ENCODE peak calls at places on chromosome 19, in seven cellular contexts. G, M, Q, Y, L, K and X are unnamed samples.

GRCh38 chr19:41910240-41910991 is 17.8 kb downstream of the ERFL start:
- DNase-seq in G (no peak), M (no peak), Q (no peak), Y (no peak), L (no peak), K (no peak), X (no peak)

GRCh38 chr19:28393574-28394336 is 819.2 kb downstream of the UQCRFS1 start:
- DNase-seq in G (no peak), M (no peak), Q (no peak), Y (no peak), L (peak), K (no peak), X (no peak)

GRCh38 chr19:48170817-48171347 is 402 bp downstream of the ZSWIM9 start:
- DNase-seq in G (no peak), M (no peak), Q (no peak), Y (no peak), L (no peak), K (no peak), X (no peak)

GRCh38 chr19:5210556-5210955 is 130.1 kb downstream of the PTPRS start:
- DNase-seq in G (no peak), M (no peak), Q (no peak), Y (no peak), L (no peak), K (no peak), X (no peak)

GRCh38 chr19:30047355-30047895 is 105.4 kb downstream of the URI1 start:
- DNase-seq in G (no peak), M (no peak), Q (no peak), Y (no peak), L (no peak), K (no peak), X (no peak)

GRCh38 chr19:39218230-39219007 is 14.4 kb upstream of the SYCN start:
- DNase-seq in G (no peak), M (no peak), Q (no peak), Y (no peak), L (no peak), K (no peak), X (no peak)

GRCh38 chr19:23673132-23673531 is 13.9 kb downstream of the ZNF675 start:
- DNase-seq in G (no peak), M (no peak), Q (no peak), Y (no peak), L (no peak), K (no peak), X (no peak)

GRCh38 chr19:20233105-20233504 is 66.1 kb downstream of the ZNF486 start:
- DNase-seq in G (no peak), M (no peak), Q (no peak), Y (no peak), L (no peak), K (no peak), X (no peak)

GRCh38 chr19:16315825-16316505 is 8.7 kb upstream of the KLF2 start:
- DNase-seq in G (peak), M (peak), Q (no peak), Y (no peak), L (peak), K (peak), X (no peak)

GRCh38 chr19:1221141-1221903 is 15.7 kb downstream of the STK11 start:
- DNase-seq in G (peak), M (no peak), Q (no peak), Y (peak), L (peak), K (peak), X (no peak)

GRCh38 chr19:6521718-6522646 is 8.8 kb upstream of the TNFSF9 start:
- DNase-seq in G (no peak), M (peak), Q (no peak), Y (no peak), L (no peak), K (no peak), X (peak)

GRCh38 chr19:48878219-48879024 is 6.2 kb downstream of the PPP1R15A start:
- DNase-seq in G (no peak), M (peak), Q (no peak), Y (no peak), L (peak), K (no peak), X (no peak)

GRCh38 chr19:5567360-5567970 is at the start of gene TINCR:
- DNase-seq in G (no peak), M (no peak), Q (no peak), Y (no peak), L (no peak), K (no peak), X (no peak)

GRCh38 chr19:45528149-45528743 is 21.0 kb downstream of the VASP start:
- DNase-seq in G (no peak), M (no peak), Q (no peak), Y (no peak), L (peak), K (no peak), X (no peak)

GRCh38 chr19:39409207-39409885 is 2.7 kb downstream of the ZFP36 start:
- DNase-seq in G (peak), M (no peak), Q (peak), Y (peak), L (peak), K (peak), X (no peak)

GRCh38 chr19:14167594-14168138 is 31.3 kb upstream of the ASF1B start:
- DNase-seq in G (no peak), M (no peak), Q (no peak), Y (no peak), L (no peak), K (no peak), X (no peak)

GRCh38 chr19:51296331-51297093 is 14.9 kb upstream of the IGLON5 start:
- DNase-seq in G (no peak), M (no peak), Q (no peak), Y (no peak), L (no peak), K (no peak), X (no peak)

GRCh38 chr19:13846533-13847032 is 30.4 kb upstream of the NANOS3 start:
- DNase-seq in G (peak), M (peak), Q (peak), Y (peak), L (peak), K (peak), X (peak)

GRCh38 chr19:1065606-1066109 is 1.3 kb upstream of the ARHGAP45 start:
- DNase-seq in G (no peak), M (no peak), Q (no peak), Y (no peak), L (no peak), K (no peak), X (no peak)

GRCh38 chr19:4077800-4078683 is 11.3 kb upstream of the ZBTB7A start:
- DNase-seq in G (peak), M (no peak), Q (no peak), Y (peak), L (peak), K (peak), X (no peak)

GRCh38 chr19:17540174-17540573 is 15.3 kb upstream of the COLGALT1 start:
- DNase-seq in G (no peak), M (no peak), Q (no peak), Y (no peak), L (no peak), K (no peak), X (no peak)

GRCh38 chr19:17817668-17818363 is 3.5 kb downstream of the INSL3 start:
- DNase-seq in G (no peak), M (no peak), Q (no peak), Y (no peak), L (no peak), K (no peak), X (no peak)

GRCh38 chr19:37905936-37906867 is at the start of gene WDR87:
- DNase-seq in G (no peak), M (no peak), Q (no peak), Y (no peak), L (no peak), K (peak), X (no peak)

GRCh38 chr19:50233308-50233910 is 30.0 kb downstream of the MYH14 start:
- DNase-seq in G (no peak), M (no peak), Q (no peak), Y (no peak), L (no peak), K (no peak), X (no peak)

GRCh38 chr19:7926727-7927604 is 1.0 kb upstream of the CTXN1 start:
- DNase-seq in G (no peak), M (no peak), Q (no peak), Y (no peak), L (peak), K (no peak), X (no peak)

GRCh38 chr19:56316728-56317127 is 2.1 kb upstream of the ZSCAN5A start:
- DNase-seq in G (no peak), M (no peak), Q (no peak), Y (no peak), L (no peak), K (no peak), X (no peak)

GRCh38 chr19:1252221-1252817 is 3.9 kb downstream of the MIDN start:
- DNase-seq in G (peak), M (peak), Q (peak), Y (peak), L (peak), K (no peak), X (no peak)

DNA sequence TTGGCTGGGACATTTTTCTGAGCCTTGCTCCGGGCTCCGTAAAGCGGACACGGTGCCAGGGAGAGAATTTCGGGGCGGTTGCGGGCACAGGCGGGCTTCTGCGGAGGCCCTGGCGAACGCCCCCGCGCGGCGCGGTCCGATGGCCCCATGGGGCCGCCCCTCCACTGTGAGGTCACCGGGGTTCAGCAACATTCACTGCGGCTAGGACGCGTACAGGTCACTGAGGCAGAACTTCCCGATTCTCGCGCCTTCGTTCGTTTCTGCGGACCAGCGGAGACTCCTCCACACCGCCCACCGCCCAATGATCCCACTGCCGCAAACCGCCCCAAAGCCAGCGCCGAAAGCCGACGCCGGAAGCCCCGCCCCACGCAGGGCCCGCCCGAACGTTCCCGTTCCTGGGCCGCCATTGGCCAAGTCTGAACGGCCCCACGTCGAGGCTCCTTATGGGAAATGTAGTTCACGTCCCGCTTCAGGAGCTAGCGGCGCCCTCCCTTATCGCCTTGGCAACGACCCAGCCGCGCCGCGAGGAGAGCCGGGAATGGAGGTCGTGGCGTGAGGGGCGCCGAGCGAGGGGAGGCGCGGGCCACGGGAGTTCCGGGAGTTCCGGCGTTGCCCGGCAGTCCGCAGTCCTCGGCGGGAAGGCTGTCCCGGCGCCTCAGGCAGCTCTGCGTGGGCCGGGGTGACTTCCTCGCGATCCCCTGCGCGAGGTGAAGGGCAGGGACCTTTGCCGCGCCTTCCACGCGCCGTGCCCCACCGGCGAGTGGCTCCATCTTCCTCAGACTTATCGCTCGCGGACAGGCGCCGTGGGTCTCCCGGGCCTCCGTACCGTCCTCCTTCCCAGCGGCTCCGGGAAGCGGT is at the start of gene ZNF584:
- DNase-seq in G (peak), M (peak), Q (peak), Y (peak), L (peak), K (peak), X (peak)
- TF ChIP-seq CTCF in G (no peak), M (peak), Q (no peak), Y (no peak), L (no peak), K (no peak), X (peak)

GRCh38 chr19:10642473-10642872 is 11.7 kb upstream of the ILF3 start:
- DNase-seq in G (no peak), M (no peak), Q (no peak), Y (no peak), L (no peak), K (no peak), X (no peak)

GRCh38 chr19:10643166-10643967 is 10.8 kb upstream of the ILF3 start:
- DNase-seq in G (no peak), M (no peak), Q (no peak), Y (no peak), L (no peak), K (no peak), X (no peak)

GRCh38 chr19:10641248-10641647 is 12.9 kb upstream of the ILF3 start:
- DNase-seq in G (no peak), M (no peak), Q (no peak), Y (no peak), L (no peak), K (no peak), X (no peak)

GRCh38 chr19:10644351-10645007 is 9.7 kb upstream of the ILF3 start:
- DNase-seq in G (peak), M (peak), Q (no peak), Y (peak), L (peak), K (peak), X (no peak)

DNA sequence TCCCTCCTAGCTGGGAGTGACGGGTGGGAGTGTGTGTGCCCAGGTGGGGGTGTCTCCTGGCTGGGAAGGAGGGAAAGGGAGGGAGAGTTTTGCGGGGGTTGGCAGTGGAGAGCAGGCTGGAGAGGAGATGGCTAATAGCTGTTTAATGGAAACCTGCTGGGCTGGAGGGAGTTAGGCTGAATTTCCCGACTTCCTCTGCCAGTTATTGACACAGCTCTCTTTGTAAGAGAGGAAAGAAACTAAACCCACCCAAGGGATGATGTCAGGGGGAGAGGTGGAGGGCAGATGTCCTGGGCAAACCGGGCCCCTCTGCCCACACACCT is 10.2 kb upstream of the ILF3 start:
- DNase-seq in G (no peak), M (no peak), Q (no peak), Y (no peak), L (no peak), K (no peak), X (no peak)
- H3K4me3 ChIP-seq in G (no peak), M (no peak), Q (no peak), Y (no peak), L (no peak), K (no peak), X (no peak)

GRCh38 chr19:19111967-19112580 is 26.2 kb downstream of the TMEM161A start:
- DNase-seq in G (no peak), M (no peak), Q (no peak), Y (no peak), L (no peak), K (no peak), X (no peak)

GRCh38 chr19:19113040-19113541 is 25.2 kb downstream of the TMEM161A start:
- DNase-seq in G (no peak), M (peak), Q (no peak), Y (no peak), L (no peak), K (no peak), X (no peak)

GRCh38 chr19:19109601-19110000 is 28.7 kb downstream of the TMEM161A start:
- DNase-seq in G (no peak), M (peak), Q (no peak), Y (no peak), L (no peak), K (no peak), X (no peak)

GRCh38 chr19:19111138-19111835 is 27.0 kb downstream of the TMEM161A start:
- DNase-seq in G (no peak), M (no peak), Q (no peak), Y (no peak), L (no peak), K (no peak), X (no peak)

GRCh38 chr19:19110410-19111137 is 27.7 kb downstream of the TMEM161A start:
- DNase-seq in G (no peak), M (peak), Q (no peak), Y (no peak), L (no peak), K (no peak), X (no peak)
- TF ChIP-seq CTCF in G (no peak), M (peak), Q (no peak), Y (no peak), L (peak), K (peak), X (peak)

GRCh38 chr19:35266149-35266903 is 2.4 kb upstream of the USF2 start:
- DNase-seq in G (no peak), M (no peak), Q (no peak), Y (peak), L (peak), K (peak), X (no peak)
- H3K4me3 ChIP-seq in G (no peak), M (peak), Q (peak), Y (peak), L (peak), K (peak), X (peak)